ENCODE peak calls at places on chromosomes 11 and 22, in five cellular contexts. M, S, L, O and Y are unnamed samples.

GRCh38 chr22:17540481-17540880 is 22.8 kb upstream of the SLC25A18 start:
- DNase-seq in L (no peak), M (no peak), S (no peak), O (no peak), Y (no peak)

GRCh38 chr22:24417901-24418641 is 9.3 kb upstream of the ADORA2A start:
- DNase-seq in M (peak), S (peak), O (no peak), L (peak), Y (no peak)

GRCh38 chr22:44597616-44598015 is 99.6 kb upstream of the RTL6 start:
- DNase-seq in O (no peak), L (no peak), M (no peak), S (no peak), Y (no peak)

GRCh38 chr22:49825436-49825835 is 2.2 kb downstream of the BRD1 start:
- DNase-seq in L (peak), S (peak), O (no peak), M (no peak), Y (no peak)

GRCh38 chr11:133905677-133906156 is 51.1 kb downstream of the IGSF9B start:
- DNase-seq in L (no peak), S (no peak), O (no peak), M (no peak), Y (no peak)

GRCh38 chr11:4881860-4882500 is at the start of gene OR51T1:
- DNase-seq in M (no peak), S (no peak), O (no peak), L (no peak), Y (no peak)

GRCh38 chr11:46315783-46316563 is 31.3 kb upstream of the DGKZ start:
- DNase-seq in S (no peak), O (peak), M (no peak), L (no peak), Y (no peak)

GRCh38 chr11:41989800-41990380 is 530.4 kb upstream of the LRRC4C start:
- DNase-seq in O (no peak), L (peak), S (no peak), M (no peak), Y (no peak)

GRCh38 chr11:120550007-120550406 is 38.5 kb downstream of the GRIK4 start:
- DNase-seq in L (no peak), O (no peak), S (no peak), M (no peak), Y (no peak)

GRCh38 chr22:41976070-41976901 is 7.0 kb downstream of the SEPTIN3 start:
- DNase-seq in M (peak), L (no peak), O (peak), S (no peak), Y (peak)

GRCh38 chr22:19798825-19799224 is 38.2 kb downstream of the TBX1 start:
- DNase-seq in O (no peak), M (no peak), S (no peak), L (no peak), Y (no peak)
- TF ChIP-seq CTCF in O (no peak), M (no peak), S (no peak), L (no peak), Y (no peak)

GRCh38 chr11:15576759-15577158 is 462.0 kb downstream of the INSC start:
- DNase-seq in L (no peak), M (no peak), O (no peak), S (no peak), Y (no peak)
- TF ChIP-seq CTCF in L (no peak), M (no peak), O (no peak), S (no peak), Y (no peak)

DNA sequence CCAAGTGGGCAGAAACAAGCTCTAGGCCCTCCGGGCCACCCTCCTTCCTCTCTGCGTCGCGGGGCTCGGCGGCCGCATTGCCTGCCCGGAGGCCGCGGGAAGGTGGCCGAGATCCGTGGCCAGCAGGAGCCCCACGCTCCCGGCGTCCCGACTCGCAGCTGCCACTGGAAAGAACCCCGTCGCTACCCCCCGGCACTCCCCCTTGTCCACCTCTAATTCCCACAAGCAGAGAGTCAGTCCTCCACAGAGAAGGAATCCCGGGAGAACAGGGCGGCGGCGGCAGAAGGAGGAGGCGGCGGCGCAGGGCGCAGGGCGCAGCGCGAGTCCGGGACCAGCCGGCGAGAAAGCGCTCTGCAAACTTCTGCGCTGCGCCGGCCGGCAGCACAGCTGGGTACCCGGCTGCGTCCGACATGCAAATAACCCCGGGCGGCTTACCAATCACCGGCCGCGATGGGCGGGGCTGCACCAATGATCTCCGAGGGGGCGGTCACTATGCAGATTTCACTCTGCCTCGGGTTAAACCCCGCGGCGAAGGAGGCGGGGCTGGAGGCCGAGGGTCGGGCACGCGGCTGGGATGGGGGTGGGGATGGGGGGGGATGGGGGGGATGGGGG is at the start of gene ABTB2:
- DNase-seq in O (peak), L (peak), S (peak), M (peak), Y (peak)
- TF ChIP-seq CTCF in O (no peak), L (no peak), S (no peak), M (no peak), Y (no peak)

GRCh38 chr11:61531033-61531432 is 22.5 kb downstream of the LRRC10B start:
- DNase-seq in O (no peak), L (no peak), S (no peak), M (no peak), Y (no peak)
- TF ChIP-seq CTCF in O (no peak), L (no peak), S (no peak), M (no peak), Y (no peak)

GRCh38 chr11:72787262-72788104 is 6.4 kb downstream of the STARD10 start:
- DNase-seq in O (no peak), S (no peak), M (peak), L (no peak), Y (no peak)
- TF ChIP-seq CTCF in O (no peak), S (peak), M (no peak), L (no peak), Y (no peak)

DNA sequence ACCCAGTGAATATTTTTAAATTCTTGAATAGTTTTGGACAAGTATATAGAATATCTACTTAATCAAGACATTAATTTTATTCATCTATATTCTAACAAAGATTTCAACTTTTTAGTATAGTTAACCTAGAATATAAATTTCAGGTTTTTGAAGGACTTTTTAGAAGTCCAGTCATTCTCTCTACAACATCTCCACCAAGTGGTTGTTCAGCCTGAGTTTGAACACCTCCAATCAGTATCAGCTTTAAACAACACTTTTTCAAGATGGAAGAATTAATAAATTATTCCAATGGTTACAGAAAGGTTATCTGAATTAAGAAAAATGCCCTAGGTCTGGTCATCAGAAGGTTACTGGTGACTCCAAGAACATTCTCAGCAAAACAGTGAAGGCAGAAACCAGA is 31.8 kb downstream of the EIF3M start:
- DNase-seq in O (no peak), S (peak), M (no peak), L (no peak), Y (no peak)
- TF ChIP-seq CTCF in O (peak), S (peak), M (no peak), L (peak), Y (no peak)